ENCODE peak calls at places on chromosomes 12 and 14, in eight cellular contexts. J is fibroblast of lung; R is suprapubic skin; V is colonic mucosa; W is neural progenitor cell; O is effector memory CD4-positive, alpha-beta T cell; Z is psoas muscle; F is tibial artery. M is an unnamed sample. For H3K27me3 and H3K4me1, the result is how much of the 10 kb centered on the place peaks cover.

GRCh38 chr12:131443019-131444000 is 267.6 kb upstream of the SFSWAP start:
- DNase-seq in J (no peak), R (no peak), V (no peak), W (no peak), O (no peak), Z (no peak), F (no peak), M (no peak)

GRCh38 chr12:49642370-49642802 is 19.0 kb downstream of the PRPF40B start:
- DNase-seq in J (no peak), R (no peak), V (no peak), W (no peak), O (no peak), Z (no peak), F (no peak), M (peak)

GRCh38 chr12:18296201-18296908 is 35.0 kb downstream of the PIK3C2G start:
- DNase-seq in J (no peak), R (no peak), V (no peak), W (no peak), O (no peak), Z (no peak), F (no peak), M (no peak)

GRCh38 chr12:40144023-40144422 is 38.1 kb upstream of the SLC2A13 start:
- DNase-seq in J (no peak), R (no peak), V (no peak), W (no peak), O (no peak), Z (no peak), F (no peak), M (no peak)

GRCh38 chr12:132866251-132866828 is 21.1 kb downstream of the CHFR start:
- DNase-seq in J (peak), R (no peak), V (no peak), W (no peak), O (no peak), Z (no peak), F (no peak), M (peak)

GRCh38 chr14:24392327-24393098 is 6.3 kb upstream of the NYNRIN start:
- DNase-seq in J (peak), R (no peak), V (peak), W (no peak), O (no peak), Z (no peak), F (no peak), M (no peak)

GRCh38 chr14:22508662-22509035 is 80.4 kb downstream of the DAD1 start:
- DNase-seq in J (no peak), R (no peak), V (no peak), W (peak), O (no peak), Z (no peak), F (no peak), M (no peak)

GRCh38 chr14:32507029-32507984 is 178.2 kb downstream of the AKAP6 start:
- DNase-seq in J (peak), R (no peak), V (no peak), W (no peak), O (no peak), Z (no peak), F (no peak), M (no peak)

GRCh38 chr12:11695321-11695720 is 45.8 kb downstream of the ETV6 start:
- DNase-seq in J (peak), R (no peak), V (no peak), W (no peak), O (no peak), Z (no peak), F (no peak), M (peak)

GRCh38 chr12:104670439-104671406 is 214.0 kb downstream of the CHST11 start:
- DNase-seq in J (no peak), R (no peak), V (no peak), W (no peak), O (no peak), Z (no peak), F (no peak), M (no peak)

GRCh38 chr14:60328588-60328987 is 79.6 kb downstream of the PPM1A start:
- DNase-seq in J (no peak), R (no peak), V (no peak), W (peak), O (no peak), Z (no peak), F (no peak), M (no peak)

GRCh38 chr12:92721130-92721529 is 18.3 kb downstream of the PLEKHG7 start:
- DNase-seq in J (no peak), R (no peak), V (no peak), W (no peak), O (no peak), Z (no peak), F (no peak), M (no peak)

DNA sequence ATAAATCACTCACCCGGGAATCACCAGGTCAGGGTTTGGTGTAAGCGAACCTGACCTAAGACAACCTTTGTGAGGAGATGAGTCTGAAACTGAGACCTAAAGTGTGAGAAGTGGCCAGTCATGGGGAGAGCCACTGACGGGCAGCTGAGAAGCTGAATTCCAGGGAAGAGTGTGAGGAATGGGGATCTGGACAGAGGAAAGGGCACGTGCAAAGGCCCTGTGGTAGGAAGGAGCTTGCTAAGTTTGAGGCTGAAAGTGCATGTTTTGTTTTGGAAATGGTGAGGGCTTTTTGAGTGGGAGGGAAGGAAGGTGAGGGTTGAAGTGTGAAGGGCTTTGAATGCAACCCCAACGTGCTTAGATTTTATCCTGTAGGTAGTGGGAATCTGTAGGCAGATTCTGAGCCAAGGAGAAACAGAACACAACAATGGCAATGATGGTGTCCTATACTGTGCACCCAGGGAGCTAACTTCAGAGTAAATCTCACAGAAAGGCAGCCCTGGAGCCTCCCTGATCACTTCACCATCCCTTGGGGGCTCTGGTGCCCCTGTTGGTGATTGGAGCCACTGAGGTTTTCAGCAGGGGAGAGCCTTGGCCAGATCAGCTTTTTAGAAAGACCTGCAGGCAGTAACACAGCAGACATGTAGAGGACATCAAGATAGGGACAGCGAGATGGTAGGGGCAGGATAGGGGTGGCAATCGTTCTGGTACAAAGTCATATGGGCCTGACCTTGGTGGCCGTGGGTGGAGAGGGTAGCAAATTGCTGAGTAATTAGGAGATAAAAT is 37.5 kb upstream of the CHGA start:
- DNase-seq in J (no peak), R (no peak), V (no peak), W (no peak), O (no peak), Z (no peak), F (no peak), M (no peak)
- H3K27me3 ChIP-seq in J (under half), R (under half), V (under half), W (under half), O (under half), Z (under half), F (under half), M (under half)

DNA sequence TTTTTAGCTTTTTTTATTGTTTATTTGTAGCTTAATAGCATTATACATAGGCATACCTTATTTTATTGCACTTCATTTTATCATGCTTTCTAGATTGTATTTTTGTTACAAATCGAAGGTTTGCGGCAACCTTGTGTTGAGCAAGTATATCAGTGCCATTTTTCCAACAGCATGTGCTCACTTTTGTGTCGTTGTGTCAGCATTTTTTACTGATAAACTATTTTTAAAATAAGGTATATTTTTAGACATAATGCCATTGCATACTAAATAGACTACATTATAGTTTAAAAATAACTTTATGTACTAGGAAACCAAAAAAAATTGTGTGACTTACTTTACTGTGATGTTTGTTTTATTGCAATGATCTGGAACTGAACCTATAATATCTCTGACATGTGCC is 56.2 kb upstream of the RESF1 start:
- DNase-seq in J (no peak), R (no peak), V (no peak), W (no peak), O (no peak), Z (no peak), F (no peak), M (no peak)
- H3K4me1 ChIP-seq in J (under half), R (under half), V (under half), W (under half), O (under half), Z (under half), F (under half), M (under half)

DNA sequence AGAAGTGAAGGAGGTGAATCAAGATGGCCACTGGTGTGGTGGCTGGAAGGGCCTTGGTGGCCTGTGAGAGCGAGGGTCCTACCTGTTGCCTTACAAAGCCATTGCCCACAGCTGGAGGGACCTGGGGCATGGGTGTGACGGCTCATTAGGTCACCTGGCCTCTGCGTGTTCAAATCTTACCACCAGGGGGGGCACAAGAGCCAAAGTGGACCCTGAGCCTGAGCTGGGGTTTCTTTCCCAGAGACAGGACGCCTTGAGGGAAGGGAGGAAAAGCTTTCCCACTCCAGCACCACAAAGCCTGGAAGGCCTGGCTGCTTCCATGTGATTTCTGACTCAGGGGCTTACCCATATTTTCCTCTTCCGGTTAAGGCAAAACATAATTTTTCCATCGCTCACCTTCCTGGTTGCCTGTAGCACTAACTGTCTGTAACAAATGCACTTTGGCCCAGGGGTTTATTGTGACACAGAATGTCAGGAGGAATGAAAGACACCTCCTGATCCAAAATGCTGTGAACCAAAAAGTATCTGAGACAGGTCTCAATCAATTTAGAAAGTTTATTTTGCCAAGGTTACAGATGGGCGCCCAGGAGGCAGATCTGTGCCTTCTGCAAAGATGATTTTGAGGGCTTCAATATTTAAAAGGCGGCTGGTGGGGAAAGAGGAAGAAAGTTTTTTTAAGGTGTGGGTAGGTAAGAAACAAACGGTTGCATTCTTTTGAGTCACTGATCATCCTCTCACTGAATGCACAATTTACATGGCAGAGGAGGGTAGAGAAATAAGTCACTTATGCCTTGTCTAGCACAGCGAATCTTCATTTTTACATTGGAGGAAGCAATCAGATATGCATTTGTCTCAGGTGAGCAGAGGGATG is 4.3 kb upstream of the CD9 start:
- DNase-seq in J (peak), R (peak), V (peak), W (peak), O (peak), Z (peak), F (peak), M (peak)
- H3K27me3 ChIP-seq in J (under half), R (under half), V (under half), W (under half), O (under half), Z (under half), F (under half), M (under half)

GRCh38 chr12:53380104-53380796 is at the start of gene SP1:
- DNase-seq in J (peak), R (peak), V (peak), W (peak), O (peak), Z (peak), F (peak), M (peak)

GRCh38 chr12:53381739-53382630 is 2.0 kb downstream of the SP1 start:
- DNase-seq in J (peak), R (peak), V (peak), W (peak), O (peak), Z (peak), F (peak), M (no peak)

GRCh38 chr12:53379389-53380103 is 430 bp upstream of the SP1 start:
- DNase-seq in J (peak), R (peak), V (peak), W (peak), O (peak), Z (peak), F (peak), M (peak)

GRCh38 chr12:53383258-53383657 is 3.3 kb downstream of the SP1 start:
- DNase-seq in J (no peak), R (no peak), V (no peak), W (no peak), O (no peak), Z (no peak), F (no peak), M (no peak)

GRCh38 chr12:53380797-53381738 is 1.1 kb downstream of the SP1 start:
- DNase-seq in J (peak), R (peak), V (no peak), W (peak), O (no peak), Z (peak), F (peak), M (peak)
- H3K4me1 ChIP-seq in J (under half), R (half or more), V (under half), W (under half), O (under half), Z (half or more), F (under half), M (under half)

GRCh38 chr12:64311877-64312276 is 78.7 kb downstream of the C12orf56 start:
- DNase-seq in J (no peak), R (no peak), V (no peak), W (no peak), O (no peak), Z (no peak), F (no peak), M (no peak)
- H3K27me3 ChIP-seq in J (under half), R (under half), V (under half), W (under half), O (under half), Z (under half), F (under half), M (under half)

GRCh38 chr12:45305904-45306303 is 90.0 kb downstream of the ANO6 start:
- DNase-seq in J (peak), R (no peak), V (no peak), W (no peak), O (no peak), Z (no peak), F (no peak), M (no peak)
- H3K4me1 ChIP-seq in J (under half), R (half or more), V (under half), W (under half), O (under half), Z (half or more), F (half or more), M (under half)